ENCODE peak calls at places on chromosomes 11 and 22, in eight cellular contexts. C is activated naive CD4-positive, alpha-beta T cell; L is RWPE1; N is H54; S is T-helper 9 cell; M is epithelial cell of esophagus; E is testis; X is GM23338. Q is an unnamed sample.

GRCh38 chr11:32466279-32466915 is 31.1 kb upstream of the WT1 start:
- DNase-seq in N (no peak), S (no peak), E (no peak), M (no peak), X (no peak), L (no peak), C (no peak), Q (no peak)

GRCh38 chr11:32386770-32387377 is 48.5 kb downstream of the WT1 start:
- DNase-seq in X (no peak), L (no peak), M (no peak), E (no peak), N (no peak), S (no peak), C (no peak), Q (no peak)

GRCh38 chr11:102727890-102728289 is 3.1 kb upstream of the MMP8 start:
- DNase-seq in M (peak), L (peak), C (no peak), N (no peak), E (no peak), S (no peak), X (no peak), Q (no peak)

GRCh38 chr11:68773521-68774187 is 22.3 kb upstream of the TESMIN start:
- DNase-seq in M (no peak), X (no peak), L (no peak), E (peak), S (no peak), C (no peak), N (no peak), Q (no peak)

GRCh38 chr11:47533690-47534135 is 19.2 kb downstream of the CELF1 start:
- DNase-seq in C (no peak), N (no peak), E (no peak), X (no peak), S (no peak), M (no peak), L (no peak), Q (no peak)

GRCh38 chr22:37335819-37336199 is 53.5 kb downstream of the CYTH4 start:
- DNase-seq in E (no peak), N (no peak), X (no peak), M (no peak), C (no peak), S (no peak), L (no peak), Q (no peak)

GRCh38 chr11:65116370-65117205 is 913 bp downstream of the ZNHIT2 start:
- DNase-seq in M (peak), C (peak), L (no peak), X (peak), E (peak), S (peak), N (no peak), Q (no peak)

GRCh38 chr22:50612715-50613221 is 12.2 kb downstream of the MAPK8IP2 start:
- DNase-seq in S (no peak), N (no peak), X (peak), M (peak), E (no peak), L (peak), C (no peak), Q (no peak)

GRCh38 chr22:45208696-45208992 is 32.0 kb downstream of the KIAA0930 start:
- DNase-seq in E (no peak), C (no peak), S (no peak), M (no peak), L (no peak), X (no peak), N (no peak), Q (no peak)

GRCh38 chr11:15142838-15143237 is 28.1 kb downstream of the INSC start:
- DNase-seq in M (no peak), C (no peak), X (no peak), E (no peak), L (no peak), N (no peak), S (no peak), Q (no peak)

GRCh38 chr22:46214616-46215015 is 35.5 kb downstream of the CDPF1 start:
- DNase-seq in M (no peak), N (no peak), C (no peak), L (no peak), S (no peak), X (no peak), E (no peak), Q (no peak)

GRCh38 chr11:90434858-90435257 is 212.0 kb upstream of the CHORDC1 start:
- DNase-seq in C (no peak), L (no peak), S (no peak), E (peak), X (peak), N (no peak), M (peak), Q (no peak)

GRCh38 chr11:44977493-44977984 is 26.9 kb upstream of the TP53I11 start:
- DNase-seq in L (no peak), C (no peak), M (peak), S (no peak), X (peak), E (no peak), N (no peak), Q (no peak)

GRCh38 chr22:36977401-36977861 is 41.8 kb downstream of the TST start:
- DNase-seq in M (no peak), S (peak), E (peak), L (no peak), N (peak), C (peak), X (peak), Q (no peak)

GRCh38 chr11:114774599-114775365 is 96.5 kb downstream of the NXPE2 start:
- DNase-seq in L (no peak), S (no peak), C (no peak), X (peak), N (peak), M (peak), E (peak), Q (peak)

GRCh38 chr11:93591247-93591898 is 48.2 kb upstream of the SMCO4 start:
- DNase-seq in N (no peak), X (no peak), L (no peak), S (no peak), E (no peak), C (no peak), M (peak), Q (no peak)

GRCh38 chr11:1006762-1007161 is 29.8 kb downstream of the MUC6 start:
- DNase-seq in L (no peak), E (peak), M (no peak), N (no peak), S (no peak), X (no peak), C (no peak), Q (no peak)

GRCh38 chr22:35684270-35684700 is 33.4 kb upstream of the APOL5 start:
- DNase-seq in E (peak), C (no peak), X (peak), S (no peak), L (no peak), M (peak), N (no peak), Q (no peak)

GRCh38 chr11:132126973-132127900 is 756.8 kb downstream of the NTM start:
- DNase-seq in N (peak), C (no peak), M (peak), S (no peak), X (peak), L (peak), E (peak), Q (no peak)

GRCh38 chr11:23725752-23726151 is 771.1 kb upstream of the LUZP2 start:
- DNase-seq in S (no peak), E (no peak), L (no peak), C (no peak), M (no peak), X (no peak), N (no peak), Q (no peak)

GRCh38 chr11:123103326-123103980 is 41.5 kb upstream of the HSPA8 start:
- DNase-seq in C (no peak), N (no peak), L (peak), S (peak), X (peak), E (peak), M (peak), Q (no peak)